ENCODE peak calls at places on chromosomes 3 and 15, in five cellular contexts. C is A549, G is astrocyte, Q is right atrium auricular region, V is OCI-LY7. E is an unnamed sample.

GRCh38 chr3:184316792-184317191 is 2.4 kb downstream of the EIF4G1 start:
- DNase-seq in C (no peak), G (no peak), Q (no peak), V (no peak), E (no peak)

GRCh38 chr3:196268270-196269163 is 19.0 kb downstream of the PCYT1A start:
- DNase-seq in C (no peak), G (peak), Q (peak), V (no peak), E (no peak)

GRCh38 chr15:61613729-61614128 is 384.6 kb upstream of the RORA start:
- DNase-seq in C (no peak), G (no peak), Q (no peak), V (no peak), E (no peak)

GRCh38 chr15:60326824-60327654 is 70.7 kb downstream of the ANXA2 start:
- DNase-seq in C (no peak), G (no peak), Q (no peak), V (peak), E (peak)

GRCh38 chr15:94793641-94794040 is 562.3 kb downstream of the MCTP2 start:
- DNase-seq in C (no peak), G (peak), Q (no peak), V (no peak), E (no peak)

GRCh38 chr3:66487475-66487874 is 13.3 kb downstream of the LRIG1 start:
- DNase-seq in C (no peak), G (peak), Q (no peak), V (no peak), E (no peak)

GRCh38 chr3:188830955-188831354 is 340.8 kb upstream of the TPRG1 start:
- DNase-seq in C (no peak), G (no peak), Q (no peak), V (peak), E (peak)

GRCh38 chr15:71743861-71744382 is 66.4 kb upstream of the NR2E3 start:
- DNase-seq in C (no peak), G (no peak), Q (no peak), V (peak), E (peak)

GRCh38 chr3:124032351-124032880 is 40.5 kb upstream of the ROPN1 start:
- DNase-seq in C (peak), G (no peak), Q (peak), V (no peak), E (no peak)

GRCh38 chr15:40298216-40298935 is 9.4 kb downstream of the PLCB2 start:
- DNase-seq in C (no peak), G (no peak), Q (no peak), V (no peak), E (no peak)

GRCh38 chr3:126309861-126310655 is 47.1 kb downstream of the KLF15 start:
- DNase-seq in C (no peak), G (no peak), Q (no peak), V (no peak), E (no peak)

GRCh38 chr3:172065967-172066762 is 26.8 kb downstream of the FNDC3B start:
- DNase-seq in C (peak), G (peak), Q (no peak), V (no peak), E (no peak)

GRCh38 chr3:176919836-176920760 is 277.2 kb downstream of the TBL1XR1 start:
- DNase-seq in C (no peak), G (peak), Q (no peak), V (no peak), E (no peak)

GRCh38 chr3:175150812-175151411 is 291.8 kb downstream of the NAALADL2 start:
- DNase-seq in C (no peak), G (peak), Q (no peak), V (no peak), E (no peak)

GRCh38 chr3:188583476-188584161 is 429.7 kb downstream of the LPP start:
- DNase-seq in C (no peak), G (no peak), Q (no peak), V (peak), E (peak)

GRCh38 chr15:33700695-33701303 is 267.5 kb upstream of the CHRM5 start:
- DNase-seq in C (peak), G (peak), Q (peak), V (peak), E (peak)

GRCh38 chr3:41330465-41330864 is 131.2 kb downstream of the CTNNB1 start:
- DNase-seq in C (no peak), G (peak), Q (no peak), V (no peak), E (no peak)

GRCh38 chr15:98703291-98703690 is 55.0 kb downstream of the IGF1R start:
- DNase-seq in C (no peak), G (no peak), Q (no peak), V (no peak), E (no peak)

GRCh38 chr3:190385835-190386688 is 1.9 kb upstream of the CLDN16 start:
- DNase-seq in C (peak), G (peak), Q (no peak), V (no peak), E (no peak)

GRCh38 chr3:71057526-71057894 is 526.0 kb downstream of the FOXP1 start:
- DNase-seq in C (no peak), G (no peak), Q (no peak), V (no peak), E (no peak)

GRCh38 chr15:73244333-73244732 is 124.4 kb downstream of the HCN4 start:
- DNase-seq in C (peak), G (no peak), Q (no peak), V (peak), E (peak)

GRCh38 chr3:121330118-121330517 is 215.7 kb downstream of the POLQ start:
- DNase-seq in C (no peak), G (no peak), Q (no peak), V (no peak), E (no peak)

GRCh38 chr3:79250746-79251145 is 517.1 kb downstream of the ROBO1 start:
- DNase-seq in C (no peak), G (no peak), Q (no peak), V (no peak), E (no peak)

GRCh38 chr3:27724459-27725197 is 2.5 kb upstream of the EOMES start:
- DNase-seq in C (no peak), G (no peak), Q (no peak), V (no peak), E (peak)

GRCh38 chr3:4163006-4163405 is 140.2 kb upstream of the SETMAR start:
- DNase-seq in C (no peak), G (no peak), Q (no peak), V (no peak), E (no peak)

GRCh38 chr15:67955256-67955655 is 98.9 kb upstream of the PIAS1 start:
- DNase-seq in C (no peak), G (no peak), Q (no peak), V (no peak), E (no peak)

GRCh38 chr3:60064210-60065178 is 1014.7 kb upstream of the CFAP20DC start:
- DNase-seq in C (no peak), G (peak), Q (no peak), V (no peak), E (peak)

GRCh38 chr3:87436781-87437543 is 160.6 kb upstream of the POU1F1 start:
- DNase-seq in C (no peak), G (peak), Q (no peak), V (no peak), E (no peak)

GRCh38 chr3:126098391-126098858 is 14.5 kb upstream of the SLC41A3 start:
- DNase-seq in C (no peak), G (no peak), Q (no peak), V (no peak), E (no peak)

GRCh38 chr3:52281980-52282801 is 3.7 kb upstream of the WDR82 start:
- DNase-seq in C (no peak), G (no peak), Q (no peak), V (peak), E (peak)

GRCh38 chr15:78035861-78036476 is 41.5 kb downstream of the TBC1D2B start:
- DNase-seq in C (no peak), G (no peak), Q (no peak), V (no peak), E (no peak)

GRCh38 chr3:55434789-55435188 is 52.3 kb downstream of the WNT5A start:
- DNase-seq in C (no peak), G (no peak), Q (no peak), V (peak), E (peak)

GRCh38 chr3:76372497-76372896 is 587.1 kb upstream of the ZNF717 start:
- DNase-seq in C (no peak), G (no peak), Q (no peak), V (no peak), E (no peak)

GRCh38 chr15:30872341-30872748 is 31.4 kb upstream of the FAN1 start:
- DNase-seq in C (no peak), G (no peak), Q (no peak), V (no peak), E (peak)

GRCh38 chr3:61927332-61927731 is 366.0 kb downstream of the PTPRG start:
- DNase-seq in C (no peak), G (peak), Q (peak), V (no peak), E (no peak)

GRCh38 chr15:92077353-92078080 is 224.0 kb downstream of the SLCO3A1 start:
- DNase-seq in C (peak), G (peak), Q (peak), V (peak), E (peak)

GRCh38 chr3:38627956-38628355 is 21.5 kb downstream of the SCN5A start:
- DNase-seq in C (peak), G (no peak), Q (no peak), V (peak), E (peak)
- TF ChIP-seq CTCF in C (peak), G (peak), Q (peak), V (peak), E (peak)

DNA sequence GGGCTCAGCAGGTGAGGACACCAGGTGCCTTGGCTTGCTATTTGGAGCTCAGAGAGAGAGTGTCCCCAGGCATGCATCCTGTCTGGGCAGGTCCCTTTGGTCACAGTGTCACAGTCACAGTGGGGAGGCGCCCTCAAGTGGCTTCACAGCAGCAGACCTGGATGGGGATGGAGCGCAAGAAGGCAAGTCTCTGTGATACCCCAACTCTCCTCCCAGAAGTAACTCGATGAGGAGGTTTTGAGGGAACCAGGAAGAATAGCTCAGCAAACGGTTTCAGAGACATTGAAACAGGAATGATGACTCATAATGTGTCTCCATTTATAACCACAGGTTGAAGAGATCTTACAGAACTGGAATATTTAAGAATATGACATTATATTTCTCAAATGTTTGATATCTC is 66.5 kb upstream of the SH3GL3 start:
- DNase-seq in C (peak), G (peak), Q (no peak), V (peak), E (peak)
- TF ChIP-seq CTCF in C (peak), G (no peak), Q (peak), V (peak), E (peak)

GRCh38 chr3:136752327-136753111 is at the start of gene STAG1:
- DNase-seq in C (peak), G (peak), Q (peak), V (peak), E (peak)

GRCh38 chr3:136753112-136753939 is 1.1 kb upstream of the STAG1 start:
- DNase-seq in C (no peak), G (no peak), Q (no peak), V (peak), E (no peak)

GRCh38 chr3:136752046-136752326 is 192 bp downstream of the STAG1 start:
- DNase-seq in C (no peak), G (no peak), Q (no peak), V (peak), E (no peak)

GRCh38 chr3:136751259-136752045 is 726 bp downstream of the STAG1 start:
- DNase-seq in C (no peak), G (peak), Q (peak), V (peak), E (peak)

DNA sequence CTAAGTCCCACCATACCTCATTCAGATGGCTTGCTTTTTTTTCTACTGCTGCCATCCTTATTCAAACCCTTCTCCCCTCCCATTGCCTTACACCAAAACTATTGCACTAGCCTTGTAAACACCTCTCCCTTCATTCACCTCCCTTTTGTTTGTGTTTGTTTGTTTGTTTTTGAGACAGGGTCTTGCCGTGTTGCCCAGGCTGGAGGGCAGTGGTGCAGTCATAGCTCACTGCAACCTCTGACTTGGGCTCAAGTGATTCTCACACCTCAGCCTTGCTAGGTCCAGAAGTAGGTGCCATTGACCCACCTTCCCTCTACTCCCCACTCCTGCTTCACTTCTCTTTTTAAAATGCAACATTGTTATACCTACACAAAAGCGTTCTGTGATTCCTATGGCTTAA is 3.0 kb upstream of the STAG1 start:
- DNase-seq in C (no peak), G (no peak), Q (no peak), V (no peak), E (no peak)
- TF ChIP-seq CTCF in C (no peak), G (no peak), Q (no peak), V (no peak), E (no peak)

GRCh38 chr3:187252311-187252710 is 39.2 kb downstream of the MASP1 start:
- DNase-seq in C (no peak), G (no peak), Q (no peak), V (no peak), E (no peak)

GRCh38 chr3:187257471-187257870 is 34.1 kb downstream of the MASP1 start:
- DNase-seq in C (no peak), G (no peak), Q (no peak), V (no peak), E (no peak)

GRCh38 chr3:187259171-187259570 is 32.4 kb downstream of the MASP1 start:
- DNase-seq in C (no peak), G (no peak), Q (no peak), V (no peak), E (no peak)

GRCh38 chr3:187255314-187255713 is 36.2 kb downstream of the MASP1 start:
- DNase-seq in C (no peak), G (no peak), Q (no peak), V (no peak), E (no peak)

DNA sequence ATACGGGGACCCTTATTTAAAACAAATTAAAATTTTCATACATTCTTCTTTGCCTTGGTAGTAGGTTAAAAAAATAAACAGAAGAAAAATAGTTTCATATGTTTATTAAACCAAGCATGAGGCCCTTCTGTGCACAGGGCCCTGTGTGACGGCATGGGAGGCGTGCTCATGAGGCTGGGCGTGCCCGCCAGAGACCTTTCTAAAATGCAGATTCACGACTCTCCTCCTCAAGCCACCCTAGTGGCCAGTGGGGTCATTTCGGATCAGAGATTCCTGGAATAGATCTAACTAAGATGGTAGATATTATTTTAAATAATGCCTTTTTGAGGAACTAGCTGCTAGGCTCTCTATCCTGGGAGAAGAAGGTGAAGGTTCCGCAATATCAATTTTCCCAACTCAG is 35.3 kb downstream of the MASP1 start:
- DNase-seq in C (no peak), G (no peak), Q (no peak), V (no peak), E (no peak)
- TF ChIP-seq CTCF in C (no peak), G (no peak), Q (peak), V (no peak), E (no peak)

GRCh38 chr15:80242802-80243201 is 9.2 kb downstream of the CTXND1 start:
- DNase-seq in C (no peak), G (no peak), Q (no peak), V (no peak), E (no peak)

GRCh38 chr15:80240261-80240660 is 11.8 kb downstream of the CTXND1 start:
- DNase-seq in C (no peak), G (no peak), Q (no peak), V (no peak), E (no peak)

GRCh38 chr15:80246425-80246894 is 5.6 kb downstream of the CTXND1 start:
- DNase-seq in C (no peak), G (no peak), Q (peak), V (no peak), E (no peak)

GRCh38 chr15:80241508-80241907 is 10.5 kb downstream of the CTXND1 start:
- DNase-seq in C (no peak), G (no peak), Q (no peak), V (no peak), E (no peak)

GRCh38 chr15:80242132-80242769 is 9.8 kb downstream of the CTXND1 start:
- DNase-seq in C (peak), G (no peak), Q (no peak), V (peak), E (peak)
- TF ChIP-seq CTCF in C (peak), G (peak), Q (peak), V (peak), E (peak)

E was measured in activated CD8-positive, alpha-beta T cell treated with anti-CD3 and anti-CD28 coated beads for 36 hours.